ENCODE peak calls at places on chromosomes 4 and X, in five cellular contexts. C is psoas muscle, Z is iPS-NIHi11, V is HT-29, X is hypothalamus. S is an unnamed sample.

GRCh38 chr4:55143858-55144257 is 18.5 kb upstream of the KDR start:
- DNase-seq in Z (no peak), C (no peak), V (no peak), X (no peak), S (no peak)

GRCh38 chr4:47562297-47562696 is 77.2 kb downstream of the ATP10D start:
- DNase-seq in V (no peak), X (no peak), Z (no peak), C (no peak), S (no peak)

GRCh38 chr4:88033309-88033708 is 25.9 kb downstream of the PKD2 start:
- DNase-seq in V (peak), C (no peak), X (no peak), Z (peak), S (peak)

GRCh38 chr4:147714575-147715401 is 17.1 kb upstream of the ARHGAP10 start:
- DNase-seq in V (no peak), C (peak), X (no peak), Z (peak), S (peak)

GRCh38 chr4:102610007-102610406 is 108.8 kb downstream of the NFKB1 start:
- DNase-seq in Z (no peak), C (no peak), V (peak), X (no peak), S (no peak)

GRCh38 chr4:110625593-110626292 is 2.9 kb upstream of the PITX2 start:
- DNase-seq in V (no peak), Z (no peak), X (no peak), C (no peak), S (peak)

GRCh38 chr4:94226763-94227162 is 19.1 kb downstream of the SMARCAD1 start:
- DNase-seq in X (no peak), Z (no peak), C (no peak), V (no peak), S (no peak)

GRCh38 chrX:71619193-71619592 is 882 bp upstream of the CXCR3 start:
- DNase-seq in V (no peak), C (no peak), Z (no peak), X (no peak), S (no peak)

GRCh38 chr4:1356181-1356998 is 9.4 kb downstream of the UVSSA start:
- DNase-seq in V (peak), C (peak), X (peak), Z (peak), S (peak)

GRCh38 chr4:82820689-82821088 is 22.1 kb upstream of the SCD5 start:
- DNase-seq in V (no peak), X (no peak), C (no peak), Z (no peak), S (no peak)

GRCh38 chr4:78737020-78737419 is 39.1 kb upstream of the BMP2K start:
- DNase-seq in V (no peak), X (no peak), Z (no peak), C (no peak), S (no peak)

GRCh38 chr4:24752140-24752539 is 43.2 kb upstream of the SOD3 start:
- DNase-seq in Z (no peak), C (no peak), V (no peak), X (no peak), S (no peak)

GRCh38 chr4:151960449-151961246 is 199.8 kb upstream of the GATB start:
- DNase-seq in Z (no peak), X (no peak), C (no peak), V (no peak), S (no peak)

GRCh38 chrX:66163849-66164401 is at the start of gene HEPH:
- DNase-seq in Z (peak), V (no peak), X (peak), C (no peak), S (peak)

GRCh38 chr4:142558851-142559250 is 287.2 kb downstream of the INPP4B start:
- DNase-seq in X (no peak), Z (peak), V (no peak), C (no peak), S (peak)

GRCh38 chr4:126839066-126839465 is 793.7 kb upstream of the INTU start:
- DNase-seq in Z (no peak), X (no peak), C (no peak), V (no peak), S (no peak)

GRCh38 chr4:85901500-85901899 is 426.6 kb downstream of the ARHGAP24 start:
- DNase-seq in X (no peak), V (peak), Z (no peak), C (no peak), S (no peak)

GRCh38 chrX:136916827-136917226 is 36.3 kb upstream of the RBMX start:
- DNase-seq in Z (no peak), X (no peak), C (no peak), V (no peak), S (no peak)

GRCh38 chrX:41922125-41922521 is 1.2 kb downstream of the CASK start:
- DNase-seq in Z (no peak), V (peak), C (no peak), X (no peak), S (no peak)

GRCh38 chrX:18422886-18423285 is 2.5 kb upstream of the CDKL5 start:
- DNase-seq in V (no peak), X (no peak), Z (no peak), C (no peak), S (no peak)

GRCh38 chrX:24298191-24298590 is 15.7 kb downstream of the SUPT20HL2 start:
- DNase-seq in C (no peak), V (no peak), Z (peak), X (no peak), S (no peak)